ENCODE peak calls at places on chromosomes 16 and 17, in seven cellular contexts. R, B, N, M, W, Z and U are unnamed samples.

GRCh38 chr17:42917236-42917603 is 16.6 kb downstream of the G6PC1 start:
- DNase-seq in R (no peak), B (no peak), N (no peak), M (no peak), W (peak), Z (no peak), U (no peak)

GRCh38 chr16:85750827-85751641 is at the start of gene C16orf74:
- DNase-seq in R (no peak), B (no peak), N (no peak), M (no peak), W (peak), Z (peak), U (no peak)

GRCh38 chr16:56589141-56590039 is at the start of gene MT3:
- DNase-seq in R (peak), B (no peak), N (no peak), M (no peak), W (no peak), Z (no peak), U (no peak)

GRCh38 chr17:42167807-42168206 is 13.0 kb upstream of the RAB5C start:
- DNase-seq in R (no peak), B (no peak), N (no peak), M (no peak), W (no peak), Z (no peak), U (no peak)

GRCh38 chr17:67531291-67531690 is 154.2 kb downstream of the PITPNC1 start:
- DNase-seq in R (peak), B (no peak), N (no peak), M (no peak), W (no peak), Z (no peak), U (no peak)

GRCh38 chr16:22694887-22695382 is 119.0 kb upstream of the HS3ST2 start:
- DNase-seq in R (no peak), B (no peak), N (no peak), M (no peak), W (no peak), Z (no peak), U (no peak)

GRCh38 chr16:49836668-49837067 is 19.2 kb downstream of the ZNF423 start:
- DNase-seq in R (no peak), B (no peak), N (no peak), M (no peak), W (no peak), Z (no peak), U (no peak)

GRCh38 chr16:17299790-17300189 is 171.0 kb downstream of the XYLT1 start:
- DNase-seq in R (no peak), B (no peak), N (no peak), M (no peak), W (no peak), Z (no peak), U (no peak)

GRCh38 chr16:68369697-68370096 is 58.9 kb downstream of the PRMT7 start:
- DNase-seq in R (no peak), B (no peak), N (peak), M (no peak), W (no peak), Z (no peak), U (no peak)

GRCh38 chr17:16417896-16418683 is 2.7 kb downstream of the TRPV2 start:
- DNase-seq in R (no peak), B (no peak), N (no peak), M (no peak), W (no peak), Z (no peak), U (no peak)

GRCh38 chr16:1428511-1428910 is 2.4 kb upstream of the PERCC1 start:
- DNase-seq in R (peak), B (no peak), N (no peak), M (no peak), W (peak), Z (peak), U (no peak)

GRCh38 chr17:32206816-32207215 is 58.8 kb upstream of the RHBDL3 start:
- DNase-seq in R (no peak), B (no peak), N (no peak), M (no peak), W (no peak), Z (no peak), U (no peak)

GRCh38 chr17:68424861-68425260 is 32.4 kb downstream of the WIPI1 start:
- DNase-seq in R (peak), B (no peak), N (no peak), M (no peak), W (no peak), Z (no peak), U (no peak)

GRCh38 chr17:40310882-40311391 is 2.0 kb downstream of the RARA start:
- DNase-seq in R (no peak), B (no peak), N (no peak), M (no peak), W (no peak), Z (no peak), U (no peak)

GRCh38 chr16:1662543-1662942 is 15.5 kb upstream of the JPT2 start:
- DNase-seq in R (no peak), B (no peak), N (no peak), M (no peak), W (no peak), Z (no peak), U (no peak)

GRCh38 chr17:81340606-81341346 is 45.7 kb upstream of the SLC38A10 start:
- DNase-seq in R (peak), B (no peak), N (no peak), M (no peak), W (peak), Z (no peak), U (no peak)

GRCh38 chr17:31674717-31675349 is 184.2 kb downstream of the COPRS start:
- DNase-seq in R (no peak), B (no peak), N (no peak), M (no peak), W (no peak), Z (no peak), U (no peak)

GRCh38 chr16:31099860-31100638 is 5.5 kb upstream of the VKORC1 start:
- DNase-seq in R (no peak), B (peak), N (no peak), M (no peak), W (peak), Z (no peak), U (no peak)

GRCh38 chr17:51640108-51640622 is 379.8 kb downstream of the UTP18 start:
- DNase-seq in R (peak), B (peak), N (no peak), M (peak), W (no peak), Z (peak), U (no peak)

GRCh38 chr17:80018917-80019651 is 16.6 kb downstream of the TBC1D16 start:
- DNase-seq in R (no peak), B (peak), N (no peak), M (no peak), W (no peak), Z (no peak), U (no peak)

GRCh38 chr16:72434159-72434558 is 262.2 kb upstream of the PMFBP1 start:
- DNase-seq in R (no peak), B (no peak), N (no peak), M (peak), W (peak), Z (no peak), U (peak)

GRCh38 chr17:82570282-82570681 is 50.8 kb downstream of the FOXK2 start:
- DNase-seq in R (no peak), B (no peak), N (no peak), M (no peak), W (no peak), Z (no peak), U (no peak)

GRCh38 chr16:80824623-80825364 is 20.4 kb upstream of the CDYL2 start:
- DNase-seq in R (no peak), B (peak), N (peak), M (peak), W (peak), Z (peak), U (no peak)

GRCh38 chr17:60301644-60302043 is 90.3 kb downstream of the USP32 start:
- DNase-seq in R (no peak), B (no peak), N (no peak), M (no peak), W (no peak), Z (no peak), U (no peak)

GRCh38 chr17:5537251-5537650 is 47.1 kb downstream of the NLRP1 start:
- DNase-seq in R (no peak), B (no peak), N (no peak), M (no peak), W (no peak), Z (no peak), U (no peak)

GRCh38 chr17:73068322-73069153 is 23.9 kb downstream of the SLC39A11 start:
- DNase-seq in R (no peak), B (peak), N (no peak), M (no peak), W (peak), Z (no peak), U (peak)

GRCh38 chr17:50920041-50920410 is 53.9 kb upstream of the TOB1 start:
- DNase-seq in R (no peak), B (no peak), N (no peak), M (no peak), W (no peak), Z (no peak), U (no peak)

GRCh38 chr16:86772671-86773338 is 194.5 kb downstream of the FOXL1 start:
- DNase-seq in R (no peak), B (no peak), N (no peak), M (no peak), W (no peak), Z (no peak), U (no peak)

GRCh38 chr17:73747221-73748002 is 103.2 kb upstream of the SDK2 start:
- DNase-seq in R (no peak), B (no peak), N (no peak), M (no peak), W (no peak), Z (no peak), U (no peak)

GRCh38 chr17:58488428-58488890 is 251 bp upstream of the HSF5 start:
- DNase-seq in R (peak), B (no peak), N (no peak), M (no peak), W (no peak), Z (no peak), U (no peak)

DNA sequence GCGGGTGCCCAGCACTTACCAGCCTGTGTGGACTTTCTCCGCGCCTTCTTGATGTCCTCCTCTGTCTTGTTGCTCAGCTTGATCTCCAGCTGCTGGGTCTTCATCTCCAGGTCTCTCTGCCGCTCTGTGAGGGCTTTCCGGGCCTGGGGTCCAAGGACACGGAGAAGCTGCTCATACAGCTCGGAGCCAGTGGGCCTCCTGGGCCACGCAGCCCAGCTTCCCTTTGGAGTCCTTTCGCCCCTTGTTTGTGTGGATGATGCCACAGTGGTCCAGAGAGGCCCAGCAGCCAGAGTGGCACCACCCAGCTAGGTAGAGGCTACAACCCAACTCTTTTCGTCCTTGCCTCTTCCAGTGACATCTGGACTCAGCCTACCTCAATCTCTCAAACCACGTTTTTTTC is 20.4 kb upstream of the RCVRN start:
- DNase-seq in R (no peak), B (no peak), N (no peak), M (no peak), W (no peak), Z (no peak), U (no peak)
- TF ChIP-seq EZH2 in R (no peak), B (no peak), N (no peak), M (no peak), W (no peak), Z (no peak), U (no peak)

GRCh38 chr17:34634551-34635160 is 55.3 kb downstream of the TMEM132E start:
- DNase-seq in R (no peak), B (no peak), N (no peak), M (no peak), W (no peak), Z (no peak), U (no peak)
- TF ChIP-seq POLR2AphosphoS5 in R (no peak), B (no peak), N (no peak), M (no peak), W (no peak), Z (no peak), U (no peak)

GRCh38 chr16:11034005-11034404 is 89.6 kb downstream of the CLEC16A start:
- DNase-seq in R (no peak), B (no peak), N (no peak), M (no peak), W (no peak), Z (no peak), U (no peak)

GRCh38 chr16:11032922-11033291 is 88.5 kb downstream of the CLEC16A start:
- DNase-seq in R (no peak), B (no peak), N (no peak), M (no peak), W (no peak), Z (no peak), U (no peak)

GRCh38 chr16:11032000-11032921 is 87.9 kb downstream of the CLEC16A start:
- DNase-seq in R (no peak), B (no peak), N (no peak), M (no peak), W (no peak), Z (no peak), U (no peak)

GRCh38 chr16:11030990-11031510 is 86.7 kb downstream of the CLEC16A start:
- DNase-seq in R (no peak), B (no peak), N (no peak), M (no peak), W (no peak), Z (no peak), U (no peak)

DNA sequence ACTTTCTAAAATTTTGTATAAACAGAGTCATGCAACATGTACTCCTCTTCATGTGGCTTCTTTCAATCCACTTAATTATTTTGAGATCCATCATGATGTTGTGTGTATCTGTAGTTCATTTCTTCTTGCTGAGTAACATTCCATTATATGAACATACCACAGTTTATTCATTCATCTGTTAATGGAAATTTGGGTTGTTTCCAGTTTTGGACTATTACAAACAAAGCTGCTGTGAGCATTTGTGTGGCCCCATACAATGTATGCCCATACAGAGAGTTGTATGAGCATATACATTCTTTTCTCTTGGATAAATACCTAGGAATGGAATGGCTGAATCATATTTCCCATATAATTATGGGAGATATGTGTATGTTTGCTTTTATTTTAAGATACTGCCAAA is 85.6 kb downstream of the CLEC16A start:
- DNase-seq in R (no peak), B (no peak), N (no peak), M (no peak), W (no peak), Z (no peak), U (no peak)
- H3K9ac ChIP-seq in R (no peak), B (no peak), N (no peak), M (no peak), W (no peak), Z (no peak), U (no peak)

DNA sequence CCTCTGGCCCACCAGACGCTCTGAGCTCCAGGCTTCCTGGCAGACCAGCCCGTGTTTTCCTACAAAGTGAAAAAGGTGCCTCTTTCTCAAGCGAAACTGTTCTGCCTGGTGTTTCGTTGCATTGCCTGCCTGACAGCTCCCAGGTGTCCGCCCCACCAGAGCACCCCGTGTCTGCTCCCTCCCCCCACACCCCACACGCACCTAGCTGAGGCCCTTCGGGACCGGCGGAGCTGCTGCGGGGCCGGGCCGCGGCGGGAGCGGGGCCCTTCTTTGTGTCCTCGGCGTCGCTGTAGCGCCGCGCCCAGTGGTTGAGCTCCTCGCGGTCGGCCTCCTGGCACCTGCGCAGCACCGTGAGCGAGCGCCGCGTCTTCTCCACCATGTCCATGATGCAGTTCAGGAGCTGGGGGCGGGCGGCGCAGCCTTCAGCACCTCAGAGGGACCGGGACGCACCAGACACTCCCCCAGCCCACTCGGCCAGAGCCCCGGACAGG is 14.7 kb upstream of the PABPN1L start:
- DNase-seq in R (no peak), B (no peak), N (no peak), M (no peak), W (no peak), Z (no peak), U (no peak)
- TF ChIP-seq EZH2 in R (no peak), B (peak), N (no peak), M (no peak), W (no peak), Z (no peak), U (no peak)

DNA sequence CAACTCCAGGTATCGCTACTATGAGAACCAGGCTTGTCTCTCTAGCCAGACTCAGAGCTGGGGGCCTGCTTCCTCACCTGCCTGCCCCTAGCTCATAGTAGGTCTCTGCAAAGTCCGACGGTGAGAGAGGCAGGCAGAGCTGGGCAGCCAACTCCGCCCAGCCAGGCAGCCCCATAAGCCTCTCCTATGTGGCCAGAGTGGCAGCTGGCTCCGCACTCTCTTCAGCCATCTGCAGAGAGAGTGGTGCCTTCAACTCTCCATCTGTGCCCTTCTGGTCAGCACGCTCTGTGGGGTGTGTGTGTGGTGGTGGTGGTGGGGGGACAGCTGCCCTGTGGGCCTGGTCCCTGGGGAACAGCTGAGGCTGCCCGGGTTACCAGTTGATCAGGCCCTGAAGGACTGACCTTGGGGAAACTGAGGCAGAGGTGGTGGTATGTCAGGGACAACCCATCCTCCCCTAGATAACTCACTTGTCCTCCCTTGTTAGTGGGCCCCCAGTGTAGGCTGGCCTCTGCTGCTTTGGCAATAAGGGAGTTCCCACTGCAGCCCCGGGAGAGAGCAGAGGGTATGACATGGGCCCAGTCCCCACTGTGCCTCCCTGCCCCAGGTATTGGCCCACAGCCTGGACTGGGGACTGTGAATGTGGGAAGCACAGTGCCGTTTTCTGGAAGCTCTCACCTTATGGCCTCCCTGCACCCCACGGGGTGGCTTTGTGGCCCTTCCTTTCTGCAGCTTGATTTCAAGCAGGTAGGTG is 1.8 kb upstream of the ADGRG1 start:
- DNase-seq in R (no peak), B (no peak), N (no peak), M (no peak), W (no peak), Z (no peak), U (no peak)
- TF ChIP-seq POLR2AphosphoS5 in R (no peak), B (no peak), N (no peak), M (no peak), W (no peak), Z (no peak), U (no peak)

DNA sequence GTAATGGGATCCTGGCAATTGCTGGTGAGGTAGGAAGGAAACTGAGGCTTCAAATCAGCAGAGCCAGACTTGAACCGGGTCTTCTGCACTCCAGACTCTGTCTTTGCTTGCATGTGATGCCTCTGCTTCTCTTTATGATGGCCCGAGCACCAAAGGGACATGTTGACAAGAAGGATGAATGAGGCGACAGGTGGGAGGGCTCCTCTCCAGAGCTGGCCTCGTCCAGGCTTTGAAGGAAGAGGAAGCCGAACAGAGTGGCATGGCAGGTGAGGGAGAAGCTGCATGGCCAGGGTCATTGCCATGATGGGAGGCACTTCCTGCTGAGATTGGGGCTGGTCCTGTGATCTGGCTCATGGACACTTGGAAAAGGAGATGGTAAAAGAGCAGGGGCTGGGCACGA is 40.8 kb downstream of the AKAP1 start:
- DNase-seq in R (no peak), B (no peak), N (no peak), M (no peak), W (no peak), Z (no peak), U (no peak)
- H3K9ac ChIP-seq in R (no peak), B (no peak), N (no peak), M (no peak), W (no peak), Z (no peak), U (no peak)

DNA sequence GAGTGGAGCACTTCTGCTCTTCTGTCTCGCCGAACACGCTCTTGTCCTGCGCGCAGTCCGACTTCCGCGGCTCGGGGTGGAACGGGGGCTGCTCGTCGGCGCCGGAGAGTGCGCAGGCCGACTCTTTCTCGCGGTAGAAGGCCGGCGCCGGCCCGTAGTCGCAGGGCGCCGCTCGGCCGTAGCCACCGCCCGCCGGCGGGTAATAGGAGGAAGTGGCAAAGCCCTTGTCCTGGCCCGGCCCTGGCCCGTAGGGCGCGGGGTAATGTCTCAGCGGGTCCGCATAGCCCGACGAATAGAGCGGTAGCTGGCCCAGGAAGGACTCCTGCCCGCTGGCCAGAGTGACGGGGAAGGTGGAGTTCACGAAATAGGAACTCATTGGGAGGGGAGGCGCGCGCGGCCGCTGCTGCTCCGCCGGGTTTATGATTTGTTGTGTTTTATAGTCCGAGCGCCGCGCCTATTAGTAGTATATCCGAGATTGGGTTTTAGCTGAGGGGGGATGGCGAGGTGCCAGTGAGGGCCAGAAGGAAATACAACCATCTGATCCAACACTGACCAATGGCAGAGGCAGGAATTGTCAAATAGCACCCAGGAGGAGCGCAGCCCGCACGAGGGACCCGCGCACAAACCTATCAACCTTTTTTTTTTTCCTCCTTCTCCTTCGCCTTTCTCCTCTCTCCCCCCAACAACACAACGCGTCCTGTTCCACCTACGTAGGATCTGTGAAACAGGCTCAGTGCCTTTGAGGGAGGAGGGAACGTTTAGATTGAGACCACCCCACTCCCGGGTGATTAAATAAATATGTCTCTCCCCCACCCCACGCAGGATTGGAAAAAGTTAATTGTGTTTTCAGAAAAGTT is 4.4 kb upstream of the HOXB5 start:
- DNase-seq in R (no peak), B (no peak), N (no peak), M (no peak), W (peak), Z (no peak), U (no peak)
- TF ChIP-seq EZH2 in R (peak), B (peak), N (no peak), M (no peak), W (no peak), Z (no peak), U (no peak)